ENCODE peak calls at places on chromosome 12, in seven cellular contexts. K is central memory CD4-positive, alpha-beta T cell; B is NCI-H1694; P is CD8-positive, alpha-beta T cell; F is HT1080; U is Daoy; X is activated gamma-delta T cell treated with Interleukin-2 at 50 U/mL for 16 hours. Q is an unnamed sample.

GRCh38 chr12:1544991-1545700 is 49.2 kb downstream of the FBXL14 start:
- DNase-seq in K (no peak), F (no peak), B (peak), U (no peak), X (no peak), P (no peak), Q (no peak)

GRCh38 chr12:10722502-10722904 is 620 bp downstream of the YBX3 start:
- DNase-seq in K (peak), B (no peak), F (no peak), U (peak), P (peak), X (peak), Q (peak)

GRCh38 chr12:122866379-122866778 is 29.5 kb downstream of the VPS37B start:
- DNase-seq in U (no peak), B (no peak), K (no peak), F (no peak), X (no peak), P (no peak), Q (no peak)

GRCh38 chr12:19155981-19156734 is 26.6 kb downstream of the PLEKHA5 start:
- DNase-seq in X (no peak), K (no peak), F (no peak), P (no peak), U (no peak), B (no peak), Q (no peak)

GRCh38 chr12:71958056-71958455 is 19.4 kb downstream of the TPH2 start:
- DNase-seq in X (no peak), P (no peak), U (no peak), F (peak), K (no peak), B (no peak), Q (no peak)

GRCh38 chr12:64627781-64628180 is 17.5 kb downstream of the RASSF3 start:
- DNase-seq in F (no peak), X (no peak), U (no peak), B (no peak), K (no peak), P (no peak), Q (no peak)

GRCh38 chr12:55724226-55724939 is 4.2 kb downstream of the RDH5 start:
- DNase-seq in F (peak), P (peak), U (peak), X (peak), B (peak), K (peak), Q (peak)

GRCh38 chr12:53468286-53468685 is 16.4 kb downstream of the PCBP2 start:
- DNase-seq in X (no peak), U (no peak), B (no peak), K (no peak), P (no peak), F (no peak), Q (no peak)

GRCh38 chr12:88227871-88228270 is 85.8 kb downstream of the TMTC3 start:
- DNase-seq in X (no peak), K (no peak), U (no peak), F (no peak), B (no peak), P (no peak), Q (no peak)

GRCh38 chr12:79689477-79690155 is 1.1 kb downstream of the PAWR start:
- DNase-seq in K (no peak), X (no peak), F (peak), B (peak), U (peak), P (no peak), Q (no peak)

GRCh38 chr12:119857036-119857435 is 20.1 kb downstream of the CIT start:
- DNase-seq in P (no peak), U (no peak), B (no peak), K (no peak), F (no peak), X (no peak), Q (no peak)

GRCh38 chr12:114275937-114276785 is 129.8 kb downstream of the TBX5 start:
- DNase-seq in X (no peak), B (no peak), K (no peak), U (no peak), F (no peak), P (no peak), Q (no peak)

GRCh38 chr12:28484157-28484556 is 293.9 kb downstream of the CCDC91 start:
- DNase-seq in K (no peak), F (no peak), X (no peak), U (no peak), B (no peak), P (no peak), Q (no peak)

GRCh38 chr12:70482764-70483163 is 116.7 kb downstream of the KCNMB4 start:
- DNase-seq in F (no peak), B (no peak), X (no peak), U (no peak), P (no peak), K (no peak), Q (no peak)

Q was measured in CD4-positive, CD25-positive, alpha-beta regulatory T cell.